ENCODE peak calls at places on chromosomes 2 and 18, in four cellular contexts. Q, R, W and L are unnamed samples.

GRCh38 chr2:205496370-205496769 is 185.9 kb upstream of the NRP2 start:
- DNase-seq in Q (no peak), W (no peak), R (no peak), L (no peak)

GRCh38 chr2:226524381-226524843 is 275.2 kb downstream of the IRS1 start:
- DNase-seq in W (peak; percentile 54), R (peak; percentile 86), Q (no peak), L (no peak)

GRCh38 chr18:59056706-59057492 is 82.8 kb upstream of the SEC11C start:
- DNase-seq in Q (peak; percentile 90), R (peak; percentile 54), W (no peak), L (peak; percentile 72)

GRCh38 chr18:9137168-9138066 is 836 bp downstream of the ANKRD12 start:
- DNase-seq in Q (peak; percentile 62), W (no peak), R (peak; percentile 91), L (no peak)

GRCh38 chr2:159129807-159130206 is 156.7 kb downstream of the WDSUB1 start:
- DNase-seq in Q (no peak), W (no peak), R (peak; percentile 40), L (no peak)

GRCh38 chr2:218555527-218555926 is 12.6 kb downstream of the USP37 start:
- DNase-seq in R (no peak), W (no peak), Q (no peak), L (no peak)

GRCh38 chr2:205091411-205091810 is 546.1 kb downstream of the PARD3B start:
- DNase-seq in W (no peak), Q (no peak), R (no peak), L (no peak)

GRCh38 chr2:161090401-161090800 is 69.8 kb upstream of the TANK start:
- DNase-seq in R (no peak), Q (no peak), W (no peak), L (no peak)

GRCh38 chr18:42850174-42850766 is 265.2 kb downstream of the RIT2 start:
- DNase-seq in R (peak; percentile 1), Q (no peak), W (no peak), L (no peak)

GRCh38 chr2:74919827-74920226 is 38.6 kb upstream of the POLE4 start:
- DNase-seq in R (peak; percentile 31), W (no peak), Q (peak; percentile 82), L (peak; percentile 72)

GRCh38 chr18:26771524-26771923 is 94.0 kb downstream of the AQP4 start:
- DNase-seq in W (no peak), Q (peak; percentile 21), R (no peak), L (no peak)

GRCh38 chr2:204611017-204611631 is 65.8 kb downstream of the PARD3B start:
- DNase-seq in W (no peak), Q (no peak), R (no peak), L (no peak)

GRCh38 chr2:150619607-150620330 is 132.3 kb upstream of the RND3 start:
- DNase-seq in Q (no peak), R (peak; percentile 82), W (no peak), L (no peak)

GRCh38 chr2:199488772-199489400 is 31.1 kb upstream of the SATB2 start:
- DNase-seq in W (no peak), R (peak; percentile 32), Q (peak; percentile 62), L (no peak)

GRCh38 chr2:240572141-240573031 is 4.1 kb downstream of the RNPEPL1 start:
- DNase-seq in Q (no peak), R (no peak), W (no peak), L (no peak)

GRCh38 chr18:9852266-9853081 is 33.3 kb upstream of the TXNDC2 start:
- DNase-seq in Q (no peak), R (no peak), W (no peak), L (no peak)

GRCh38 chr18:48540329-48541025 is 1.6 kb downstream of the CTIF start:
- DNase-seq in R (peak; percentile 63), Q (peak; percentile 81), W (no peak), L (peak; percentile 42)

GRCh38 chr18:48220146-48220499 is 189.1 kb downstream of the ZBTB7C start:
- DNase-seq in W (no peak), Q (no peak), R (no peak), L (no peak)

GRCh38 chr2:101124684-101125366 is 26.4 kb downstream of the TBC1D8 start:
- DNase-seq in W (peak; percentile 97), R (peak; percentile 73), Q (no peak), L (no peak)

GRCh38 chr2:26668041-26668440 is 24.5 kb upstream of the KCNK3 start:
- DNase-seq in W (no peak), R (no peak), Q (no peak), L (no peak)

GRCh38 chr18:53004798-53005197 is 664.8 kb downstream of the DCC start:
- DNase-seq in W (no peak), Q (peak; percentile 21), R (no peak), L (no peak)
- TF ChIP-seq CTCF in W (no peak), Q (peak; percentile 32), R (no peak), L (no peak)

GRCh38 chr2:191713837-191714236 is 35.9 kb downstream of the NABP1 start:
- DNase-seq in Q (no peak), W (no peak), R (no peak), L (no peak)
- TF ChIP-seq CTCF in Q (peak; percentile 18), W (no peak), R (no peak), L (no peak)

GRCh38 chr2:174176898-174177297 is 71.4 kb downstream of the OLA1 start:
- DNase-seq in W (no peak), Q (no peak), R (peak; percentile 91), L (no peak)

GRCh38 chr2:174180837-174181236 is 67.5 kb downstream of the OLA1 start:
- DNase-seq in R (peak; percentile 13), Q (no peak), W (no peak), L (no peak)

GRCh38 chr2:174183076-174183475 is 65.3 kb downstream of the OLA1 start:
- DNase-seq in W (no peak), Q (no peak), R (no peak), L (no peak)

GRCh38 chr2:174181368-174181767 is 67.0 kb downstream of the OLA1 start:
- DNase-seq in Q (no peak), W (no peak), R (no peak), L (no peak)

GRCh38 chr2:174180165-174180724 is 68.1 kb downstream of the OLA1 start:
- DNase-seq in Q (no peak), W (no peak), R (no peak), L (no peak)
- TF ChIP-seq CTCF in Q (peak; percentile 39), W (no peak), R (peak; percentile 3), L (no peak)

DNA sequence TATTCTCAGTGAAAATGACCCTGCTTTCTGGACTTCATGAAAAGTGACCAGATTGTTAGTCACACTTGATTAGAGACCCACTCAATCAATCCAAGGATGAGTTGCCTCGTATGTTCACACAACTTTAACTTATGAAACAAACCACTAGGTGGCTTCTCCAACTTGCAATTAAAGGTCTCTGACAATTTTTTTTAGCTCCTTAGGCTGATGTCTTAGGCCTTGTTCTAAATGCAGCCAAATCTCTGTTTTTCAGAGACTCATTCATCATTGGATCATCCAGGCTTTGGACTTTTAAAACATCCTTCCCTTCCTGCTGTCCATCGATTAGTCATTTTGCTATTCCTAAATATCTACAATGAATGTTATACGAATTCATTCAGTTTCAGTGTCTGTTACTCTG is 63.3 kb downstream of the MREG start:
- DNase-seq in R (peak; percentile 53), W (no peak), Q (peak; percentile 19), L (no peak)
- TF ChIP-seq CTCF in R (peak; percentile 58), W (peak; percentile 62), Q (peak; percentile 61), L (no peak)

DNA sequence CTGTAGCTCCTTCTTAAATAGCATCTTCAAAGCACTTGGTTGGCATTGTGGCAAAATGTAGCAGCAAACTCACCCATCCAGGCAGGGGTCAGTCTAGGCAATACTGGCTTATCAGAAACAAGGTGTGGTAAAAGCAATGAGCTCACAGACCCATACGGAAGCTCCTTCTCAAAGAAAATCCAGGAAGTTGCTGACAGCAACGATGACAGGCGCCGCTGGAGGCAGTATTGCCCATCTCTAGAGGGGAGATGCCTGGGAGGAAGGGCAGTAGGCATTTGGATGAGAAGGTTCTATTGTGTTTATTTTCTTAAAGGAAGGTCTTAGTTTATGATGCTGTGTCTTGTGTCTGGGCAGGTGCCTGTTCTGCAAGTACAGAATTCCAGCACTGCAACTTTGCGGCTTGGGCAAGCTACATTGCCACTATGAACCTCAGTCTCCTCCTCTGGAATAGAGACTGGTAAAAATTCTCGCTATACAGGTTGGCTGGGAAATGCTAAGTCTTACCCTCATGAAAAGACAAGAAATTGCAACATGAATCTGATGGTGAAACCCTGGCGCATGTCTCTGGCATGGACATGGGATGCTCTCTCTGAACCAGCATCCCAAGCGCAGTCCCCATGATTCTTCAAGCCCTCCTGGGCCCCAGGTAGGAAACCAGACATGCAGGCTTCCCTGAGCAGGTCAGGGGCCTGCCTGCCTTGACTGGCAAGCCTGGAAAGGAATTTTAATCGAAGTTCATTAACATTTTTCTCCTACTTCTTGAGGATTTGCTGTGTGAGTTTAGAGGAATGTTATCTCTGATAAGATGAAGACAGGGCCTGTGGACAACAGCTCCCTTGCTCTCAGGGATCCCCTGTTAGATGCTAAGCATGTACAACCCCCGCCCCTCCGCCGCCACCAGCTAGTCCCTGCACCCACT is 156.0 kb downstream of the TFCP2L1 start:
- DNase-seq in Q (peak; percentile 36), R (no peak), W (no peak), L (no peak)
- TF ChIP-seq CTCF in Q (peak; percentile 19), R (peak; percentile 63), W (peak; percentile 46), L (no peak)

GRCh38 chr2:118498943-118499342 is 348.5 kb downstream of the EN1 start:
- DNase-seq in W (no peak), R (no peak), Q (no peak), L (no peak)
- TF ChIP-seq CTCF in W (no peak), R (no peak), Q (no peak), L (no peak)

DNA sequence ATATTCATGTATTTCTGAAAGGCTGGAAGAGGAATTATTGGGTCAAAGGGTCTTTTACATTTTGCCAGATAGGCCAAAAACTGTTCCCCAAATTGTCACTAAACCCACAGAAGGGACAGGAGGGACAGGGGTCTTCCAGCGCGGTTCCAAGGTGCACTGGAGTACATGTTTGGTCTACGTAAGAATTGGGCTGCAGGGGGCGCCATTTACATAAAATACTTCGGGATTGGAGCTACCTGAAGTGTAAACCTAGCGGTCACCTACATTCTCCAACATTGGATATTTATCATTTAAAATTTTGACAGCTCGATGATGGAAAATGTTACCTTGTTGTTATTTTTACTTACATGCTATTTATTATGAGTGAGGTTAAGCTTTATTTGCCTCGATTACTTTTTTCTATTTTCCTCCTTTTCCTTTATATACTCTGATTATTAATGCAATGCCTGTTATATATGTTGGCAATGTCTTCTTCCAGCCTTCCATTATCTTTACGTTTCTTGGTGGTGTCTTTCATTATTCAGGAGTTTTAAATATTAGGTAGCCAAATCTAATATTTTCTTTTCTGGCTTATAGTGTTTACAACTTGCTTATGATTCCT is 43.0 kb upstream of the RAB6C start:
- DNase-seq in W (no peak), Q (no peak), R (no peak), L (peak; percentile 55)
- TF ChIP-seq CTCF in W (no peak), Q (no peak), R (peak; percentile 61), L (peak; percentile 53)

GRCh38 chr2:67272195-67272594 is 124.9 kb upstream of the ETAA1 start:
- DNase-seq in W (no peak), R (peak; percentile 56), Q (no peak), L (no peak)

DNA sequence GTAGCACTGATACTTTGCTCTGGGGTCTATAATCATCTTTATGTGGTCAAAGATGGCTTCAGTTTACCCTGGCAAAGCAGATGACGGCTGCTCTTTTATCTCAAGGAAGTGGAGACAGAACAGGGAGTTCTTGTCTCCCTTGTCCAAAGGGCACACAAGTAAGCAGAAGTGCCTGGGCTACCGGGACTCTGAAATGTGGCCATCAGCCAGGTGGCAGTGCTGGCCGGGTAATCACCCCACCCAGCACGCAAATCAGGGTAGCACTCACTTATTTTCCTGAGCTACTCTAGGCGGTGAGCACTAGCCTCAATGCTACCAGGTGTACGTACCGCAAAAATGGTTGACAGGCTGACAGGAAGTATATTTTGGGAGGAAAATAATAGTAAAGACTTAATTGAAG is 119.7 kb upstream of the ETAA1 start:
- DNase-seq in W (no peak), R (no peak), Q (no peak), L (no peak)
- TF ChIP-seq CTCF in W (no peak), R (no peak), Q (peak; percentile 16), L (no peak)